ENCODE peak calls at places on chromosomes 12 and 14, in four cellular contexts. E is K562, D is HepG2, N is GM12878. S is an unnamed sample.
A peak's percentile ranks its signal among the peaks of the same experiment; 100 is the strongest.

GRCh38 chr14:69395929-69396328 is 2.2 kb downstream of the ERH start:
- DNase-seq in E (no peak), D (no peak), N (no peak), S (no peak)

GRCh38 chr14:92507174-92507768 is 6.3 kb upstream of the RIN3 start:
- DNase-seq in D (no peak), E (no peak), N (peak; percentile 65), S (no peak)

GRCh38 chr14:74905595-74906142 is 17.4 kb downstream of the RPS6KL1 start:
- DNase-seq in D (peak; percentile 36), N (no peak), E (peak; percentile 74), S (peak; percentile 84)

GRCh38 chr14:94485944-94486841 is 10.2 kb upstream of the SERPINA9 start:
- DNase-seq in N (no peak), D (peak; percentile 48), E (peak; percentile 16), S (peak; percentile 83)

GRCh38 chr12:29907486-29907885 is 123.7 kb upstream of the TMTC1 start:
- DNase-seq in N (no peak), D (no peak), E (no peak), S (no peak)

GRCh38 chr12:62519043-62519442 is 52.4 kb downstream of the MON2 start:
- DNase-seq in N (no peak), E (no peak), D (no peak), S (no peak)

GRCh38 chr12:76020731-76021672 is 10.6 kb downstream of the PHLDA1 start:
- DNase-seq in E (peak; percentile 52), N (peak; percentile 19), D (no peak), S (no peak)

GRCh38 chr14:103401223-103402214 is 16.3 kb downstream of the MARK3 start:
- DNase-seq in E (peak; percentile 49), D (no peak), N (no peak), S (no peak)

GRCh38 chr12:93020225-93020997 is 91.3 kb upstream of the EEA1 start:
- DNase-seq in D (peak; percentile 98), N (no peak), E (peak; percentile 89), S (no peak)

GRCh38 chr14:87687338-87687876 is 305.6 kb downstream of the GALC start:
- DNase-seq in D (no peak), N (no peak), E (no peak), S (no peak)
- TF ChIP-seq TCF7 in D (no peak), N (no peak), E (no peak), S (no peak)

GRCh38 chr12:23906329-23906728 is 43.1 kb downstream of the SOX5 start:
- DNase-seq in N (no peak), D (peak; percentile 20), E (no peak), S (no peak)
- TF ChIP-seq ATF2 in N (no peak), D (no peak), E (no peak), S (no peak)

DNA sequence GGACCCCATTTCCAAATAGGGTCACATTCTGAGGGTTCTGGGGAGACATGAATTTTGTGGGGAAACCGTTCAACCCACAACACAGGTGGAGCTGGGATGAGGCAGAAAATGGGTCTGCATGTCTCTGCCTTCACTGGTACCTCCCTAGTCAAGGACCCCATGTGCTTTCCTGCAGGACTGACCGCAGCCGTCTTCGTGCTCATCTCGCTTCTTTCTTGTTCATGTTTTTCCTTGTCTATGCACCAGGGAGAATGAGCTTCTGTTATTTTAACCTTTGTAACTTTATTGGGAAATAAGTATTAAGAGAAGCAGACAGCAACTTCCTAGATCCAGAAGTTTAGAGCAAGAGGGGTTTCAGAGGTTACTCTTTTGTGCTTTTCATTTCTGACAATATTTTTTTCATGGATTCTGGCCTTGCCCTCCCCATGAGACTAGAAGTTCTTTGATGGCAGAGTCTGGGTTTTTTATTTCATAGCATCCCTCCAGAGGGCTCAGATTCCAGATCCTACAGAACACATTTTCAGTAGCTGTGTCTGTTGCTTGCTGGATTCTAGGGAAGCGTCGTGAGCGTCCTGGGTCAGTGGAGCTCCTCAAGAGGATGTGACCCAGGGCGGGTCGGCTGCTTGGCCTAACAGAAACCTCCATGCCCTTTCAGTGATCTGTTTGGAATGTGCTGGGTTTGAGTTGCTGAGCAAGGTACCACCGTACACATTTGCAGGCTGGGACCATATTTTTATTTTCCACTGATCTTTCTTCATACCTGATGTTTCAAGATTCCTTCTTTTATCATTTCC is 104.2 kb downstream of the ADGRD1 start:
- DNase-seq in N (no peak), E (no peak), D (no peak), S (no peak)
- TF ChIP-seq CREM in N (no peak), E (no peak), D (no peak), S (no peak)

DNA sequence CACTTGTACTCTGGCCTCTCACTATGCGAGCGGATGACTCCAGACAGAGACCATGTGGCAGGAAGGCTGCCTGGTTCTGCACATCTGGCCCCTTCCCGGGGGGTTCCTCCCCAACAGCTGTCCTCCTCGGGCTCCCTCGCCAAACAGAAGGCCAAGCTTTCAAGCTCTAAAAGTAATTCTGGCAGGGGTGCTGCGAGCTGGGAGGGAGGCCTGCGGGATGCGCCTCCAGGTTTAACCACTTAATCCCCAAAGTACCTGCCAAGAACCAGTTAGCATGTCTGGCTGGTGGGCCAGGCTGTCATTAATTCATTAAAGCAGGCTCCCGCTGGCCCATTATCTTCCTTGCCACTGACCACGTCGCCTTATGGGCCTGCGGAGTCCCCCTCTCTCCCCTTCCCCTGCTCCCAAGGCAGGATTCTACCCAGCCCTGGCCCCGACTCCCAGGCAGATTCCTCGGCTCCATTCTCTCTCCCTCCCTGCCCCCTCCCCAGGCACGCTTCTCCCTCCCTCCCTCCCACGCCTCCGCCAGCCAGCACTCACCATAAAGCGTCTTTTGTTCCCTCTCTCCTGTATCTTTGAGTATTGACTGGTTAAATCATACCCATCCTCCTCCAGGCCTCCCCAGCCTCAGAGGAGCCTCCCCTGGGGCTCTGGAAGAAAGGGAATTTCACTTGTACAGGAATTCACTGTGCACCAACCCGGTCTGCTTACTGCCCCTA is 4.9 kb downstream of the HRK start:
- DNase-seq in E (no peak), D (no peak), N (no peak), S (peak; percentile 50)
- TF ChIP-seq TCF7 in E (no peak), D (no peak), N (no peak), S (no peak)

DNA sequence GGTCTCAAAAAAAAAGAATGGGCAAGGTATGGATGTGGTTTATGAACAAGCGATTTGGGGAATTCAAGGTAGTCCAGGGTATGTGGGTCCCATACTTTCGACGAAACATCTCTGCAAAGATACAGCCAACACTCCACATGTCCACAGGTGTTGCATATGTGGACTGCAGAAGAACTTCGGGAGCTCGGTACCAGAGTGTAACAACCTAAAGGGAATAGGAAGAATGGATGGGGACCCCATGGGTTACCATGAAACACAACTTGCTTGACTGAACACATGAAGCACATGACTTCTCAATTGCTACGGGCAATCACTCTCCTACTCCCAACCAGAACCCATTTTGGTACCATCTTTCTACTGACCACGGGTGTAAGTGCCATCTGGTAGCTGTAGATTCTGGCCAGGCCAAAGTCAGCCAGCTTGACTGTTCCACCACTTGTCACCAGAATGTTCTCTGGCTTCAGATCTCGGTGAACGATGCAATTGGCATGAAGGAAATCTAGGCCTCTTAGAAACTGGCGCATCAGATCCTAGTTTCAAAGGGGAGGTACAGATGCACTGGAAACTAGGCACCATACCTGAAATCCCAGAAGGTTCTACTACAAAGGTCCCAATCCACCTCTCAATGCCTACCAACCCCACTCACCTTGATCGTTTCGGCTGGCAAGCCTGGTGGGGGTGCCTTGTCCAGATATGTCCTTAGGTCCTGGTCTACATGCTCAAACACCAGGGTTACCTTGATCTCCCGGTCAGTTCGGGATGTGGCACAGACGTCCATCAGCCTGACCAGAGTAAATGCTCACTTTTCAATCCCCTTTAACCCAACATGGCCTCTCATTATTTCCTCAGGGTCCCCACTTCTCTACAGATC is 1.3 kb downstream of the CDK4 start:
- DNase-seq in D (no peak), E (no peak), N (no peak), S (no peak)
- TF ChIP-seq ATF2 in D (no peak), E (no peak), N (no peak), S (no peak)

DNA sequence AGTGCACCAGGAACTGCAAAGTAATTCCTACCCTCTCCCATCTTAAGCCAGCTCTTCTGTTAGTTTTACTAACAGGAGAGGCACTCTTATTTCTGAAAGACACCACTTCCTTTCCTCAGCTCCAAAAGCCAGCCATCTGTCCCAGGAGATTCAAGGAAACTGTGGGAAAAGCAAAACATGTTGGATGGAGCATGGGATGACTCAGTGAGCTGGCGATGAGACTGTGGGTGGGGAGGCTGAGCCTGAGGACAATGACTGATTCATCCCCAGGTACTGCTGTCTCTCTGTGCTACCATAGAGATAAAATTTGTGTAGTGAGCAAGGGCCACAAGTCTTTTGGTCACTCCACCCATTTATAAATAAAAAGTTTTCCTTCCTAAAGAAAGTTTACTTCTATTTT is 141.4 kb downstream of the MYRFL start:
- DNase-seq in E (no peak), D (peak; percentile 3), N (no peak), S (no peak)
- TF ChIP-seq CREM in E (no peak), D (no peak), N (no peak), S (no peak)

S was measured in WTC11.